ENCODE peak calls at places on chromosomes 12 and 14, in seven cellular contexts. One of them, this sample, is unnamed.

GRCh38 chr12:21774358-21775129 is at the start of gene KCNJ8:
- DNase-seq in H1: peak
- DNase-seq in HepG2: no peak
- DNase-seq in GM12891: no peak
- DNase-seq in K562: peak
- DNase-seq in GM12878: no peak
- DNase-seq in SK-N-SH: peak
- DNase-seq in this sample: no peak

GRCh38 chr12:132559652-132560420 is 50.5 kb downstream of the LRCOL1 start:
- DNase-seq in K562: peak
- DNase-seq in SK-N-SH: peak
- DNase-seq in GM12891: peak
- DNase-seq in GM12878: no peak
- DNase-seq in H1: peak
- DNase-seq in HepG2: peak
- DNase-seq in this sample: peak

GRCh38 chr12:69905801-69906200 is 80.8 kb downstream of the MYRFL start:
- DNase-seq in GM12891: no peak
- DNase-seq in GM12878: no peak
- DNase-seq in H1: no peak
- DNase-seq in K562: no peak
- DNase-seq in HepG2: no peak
- DNase-seq in SK-N-SH: no peak
- DNase-seq in this sample: no peak

GRCh38 chr12:30788754-30789153 is 34.0 kb upstream of the CAPRIN2 start:
- DNase-seq in H1: no peak
- DNase-seq in GM12878: no peak
- DNase-seq in SK-N-SH: no peak
- DNase-seq in GM12891: no peak
- DNase-seq in HepG2: no peak
- DNase-seq in K562: no peak
- DNase-seq in this sample: no peak

GRCh38 chr12:107057071-107057834 is 36.1 kb downstream of the CRY1 start:
- DNase-seq in HepG2: no peak
- DNase-seq in SK-N-SH: no peak
- DNase-seq in H1: no peak
- DNase-seq in GM12891: no peak
- DNase-seq in K562: no peak
- DNase-seq in GM12878: no peak
- DNase-seq in this sample: no peak

GRCh38 chr12:121610239-121611149 is 15.8 kb upstream of the ORAI1 start:
- DNase-seq in SK-N-SH: no peak
- DNase-seq in GM12891: no peak
- DNase-seq in H1: no peak
- DNase-seq in HepG2: no peak
- DNase-seq in GM12878: no peak
- DNase-seq in K562: peak
- DNase-seq in this sample: no peak

GRCh38 chr12:8969861-8970411 is 19.4 kb upstream of the KLRG1 start:
- DNase-seq in SK-N-SH: no peak
- DNase-seq in K562: no peak
- DNase-seq in GM12891: no peak
- DNase-seq in HepG2: no peak
- DNase-seq in H1: no peak
- DNase-seq in GM12878: no peak
- DNase-seq in this sample: no peak

GRCh38 chr12:69442894-69443293 is 27.3 kb upstream of the FRS2 start:
- DNase-seq in HepG2: no peak
- DNase-seq in GM12878: no peak
- DNase-seq in H1: no peak
- DNase-seq in K562: no peak
- DNase-seq in GM12891: no peak
- DNase-seq in SK-N-SH: no peak
- DNase-seq in this sample: no peak

GRCh38 chr12:71935594-71935993 is 3.1 kb upstream of the TPH2 start:
- DNase-seq in SK-N-SH: no peak
- DNase-seq in GM12891: no peak
- DNase-seq in HepG2: no peak
- DNase-seq in H1: no peak
- DNase-seq in GM12878: peak
- DNase-seq in K562: no peak
- DNase-seq in this sample: no peak

GRCh38 chr14:94501588-94502516 is 7.4 kb downstream of the SERPINA12 start:
- DNase-seq in GM12891: no peak
- DNase-seq in HepG2: peak
- DNase-seq in GM12878: no peak
- DNase-seq in SK-N-SH: no peak
- DNase-seq in K562: no peak
- DNase-seq in H1: no peak
- DNase-seq in this sample: no peak

GRCh38 chr14:77208266-77208978 is 26.8 kb downstream of the TMEM63C start:
- DNase-seq in HepG2: peak
- DNase-seq in SK-N-SH: peak
- DNase-seq in GM12891: peak
- DNase-seq in GM12878: no peak
- DNase-seq in H1: peak
- DNase-seq in K562: peak
- DNase-seq in this sample: peak

GRCh38 chr12:28710882-28711281 is 438.2 kb upstream of the FAR2 start:
- DNase-seq in GM12878: no peak
- DNase-seq in SK-N-SH: no peak
- DNase-seq in HepG2: no peak
- DNase-seq in GM12891: no peak
- DNase-seq in K562: no peak
- DNase-seq in H1: no peak
- DNase-seq in this sample: no peak

GRCh38 chr14:67487937-67488893 is at the start of gene TMEM229B:
- DNase-seq in SK-N-SH: no peak
- DNase-seq in HepG2: no peak
- DNase-seq in H1: no peak
- DNase-seq in GM12891: peak
- DNase-seq in GM12878: peak
- DNase-seq in K562: no peak
- DNase-seq in this sample: peak

GRCh38 chr12:51368640-51369517 is 22.3 kb downstream of the GALNT6 start:
- DNase-seq in GM12878: peak
- DNase-seq in HepG2: no peak
- DNase-seq in GM12891: peak
- DNase-seq in SK-N-SH: no peak
- DNase-seq in H1: no peak
- DNase-seq in K562: peak
- DNase-seq in this sample: peak

GRCh38 chr12:79058342-79058741 is 193.8 kb downstream of the SYT1 start:
- DNase-seq in HepG2: peak
- DNase-seq in GM12891: no peak
- DNase-seq in SK-N-SH: no peak
- DNase-seq in K562: no peak
- DNase-seq in H1: no peak
- DNase-seq in GM12878: no peak
- DNase-seq in this sample: no peak

GRCh38 chr14:72754949-72755348 is 139.0 kb downstream of the DPF3 start:
- DNase-seq in K562: no peak
- DNase-seq in HepG2: no peak
- DNase-seq in SK-N-SH: no peak
- DNase-seq in GM12878: no peak
- DNase-seq in H1: no peak
- DNase-seq in GM12891: no peak
- DNase-seq in this sample: no peak

GRCh38 chr12:132271755-132272092 is 57.7 kb downstream of the GALNT9 start:
- DNase-seq in GM12891: no peak
- DNase-seq in K562: no peak
- DNase-seq in SK-N-SH: no peak
- DNase-seq in HepG2: no peak
- DNase-seq in H1: no peak
- DNase-seq in GM12878: no peak
- DNase-seq in this sample: no peak

GRCh38 chr14:36510078-36510799 is 9.8 kb downstream of the NKX2-1 start:
- DNase-seq in H1: no peak
- DNase-seq in SK-N-SH: peak
- DNase-seq in GM12878: no peak
- DNase-seq in K562: no peak
- DNase-seq in HepG2: no peak
- DNase-seq in GM12891: no peak
- DNase-seq in this sample: no peak

GRCh38 chr14:78164226-78164853 is 5.8 kb upstream of the NRXN3 start:
- DNase-seq in SK-N-SH: peak
- DNase-seq in GM12891: peak
- DNase-seq in K562: peak
- DNase-seq in HepG2: peak
- DNase-seq in GM12878: no peak
- DNase-seq in H1: peak
- DNase-seq in this sample: no peak

GRCh38 chr12:78797201-78797931 is 67.2 kb upstream of the SYT1 start:
- DNase-seq in K562: no peak
- DNase-seq in HepG2: no peak
- DNase-seq in H1: no peak
- DNase-seq in GM12878: no peak
- DNase-seq in GM12891: no peak
- DNase-seq in SK-N-SH: no peak
- DNase-seq in this sample: no peak

DNA sequence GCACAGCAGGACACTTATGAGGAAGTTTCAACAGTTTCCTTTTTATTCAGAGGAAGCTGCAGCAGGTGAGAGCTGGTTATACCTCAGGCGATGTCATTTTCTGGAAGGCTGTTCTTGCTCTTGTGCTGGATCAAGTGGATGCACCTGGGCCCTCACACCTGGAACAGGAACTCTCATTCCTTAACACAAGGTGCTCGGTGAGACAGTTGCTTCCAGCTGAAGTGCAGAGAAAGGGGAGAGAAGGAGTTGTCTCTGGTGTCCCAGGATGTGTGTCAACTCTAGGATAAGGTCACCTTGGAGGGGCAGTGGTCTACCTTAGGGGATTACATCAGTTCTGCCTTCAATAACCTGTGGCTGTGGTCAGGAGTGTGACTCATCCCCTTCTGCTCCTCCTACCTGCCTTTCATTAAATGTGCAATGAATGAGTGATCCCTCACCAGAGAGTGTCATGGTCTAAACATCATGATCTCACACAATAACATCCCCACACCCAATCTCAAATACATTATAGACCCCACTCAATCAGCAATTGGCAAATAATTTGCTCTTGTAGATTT is 463.4 kb downstream of the TMEM121 start:
- DNase-seq in SK-N-SH: no peak
- DNase-seq in HepG2: no peak
- DNase-seq in GM12878: no peak
- DNase-seq in H1: no peak
- DNase-seq in K562: no peak
- DNase-seq in GM12891: no peak
- DNase-seq in this sample: no peak
- TF ChIP-seq TAF1 in SK-N-SH: no peak
- TF ChIP-seq TAF1 in HepG2: no peak
- TF ChIP-seq TAF1 in GM12878: no peak
- TF ChIP-seq TAF1 in H1: no peak
- TF ChIP-seq TAF1 in K562: no peak
- TF ChIP-seq TAF1 in GM12891: no peak
- TF ChIP-seq TAF1 in this sample: no peak

GRCh38 chr14:79573486-79573885 is 637.8 kb downstream of the DIO2 start:
- DNase-seq in GM12891: no peak
- DNase-seq in H1: no peak
- DNase-seq in GM12878: no peak
- DNase-seq in K562: no peak
- DNase-seq in SK-N-SH: no peak
- DNase-seq in HepG2: no peak
- DNase-seq in this sample: no peak
- TF ChIP-seq TAF1 in GM12891: no peak
- TF ChIP-seq TAF1 in H1: no peak
- TF ChIP-seq TAF1 in GM12878: no peak
- TF ChIP-seq TAF1 in K562: no peak
- TF ChIP-seq TAF1 in SK-N-SH: no peak
- TF ChIP-seq TAF1 in HepG2: no peak
- TF ChIP-seq TAF1 in this sample: no peak

GRCh38 chr12:46884362-46884761 is 58.6 kb upstream of the SLC38A4 start:
- DNase-seq in SK-N-SH: no peak
- DNase-seq in GM12878: no peak
- DNase-seq in H1: no peak
- DNase-seq in K562: no peak
- DNase-seq in HepG2: no peak
- DNase-seq in GM12891: no peak
- DNase-seq in this sample: no peak

GRCh38 chr12:46891306-46891705 is 65.5 kb upstream of the SLC38A4 start:
- DNase-seq in HepG2: no peak
- DNase-seq in SK-N-SH: no peak
- DNase-seq in K562: no peak
- DNase-seq in GM12878: no peak
- DNase-seq in GM12891: no peak
- DNase-seq in H1: no peak
- DNase-seq in this sample: no peak

GRCh38 chr12:46888568-46888967 is 62.8 kb upstream of the SLC38A4 start:
- DNase-seq in SK-N-SH: no peak
- DNase-seq in HepG2: no peak
- DNase-seq in K562: no peak
- DNase-seq in GM12878: no peak
- DNase-seq in H1: no peak
- DNase-seq in GM12891: no peak
- DNase-seq in this sample: no peak

GRCh38 chr12:46887870-46888269 is 62.1 kb upstream of the SLC38A4 start:
- DNase-seq in H1: no peak
- DNase-seq in SK-N-SH: no peak
- DNase-seq in K562: no peak
- DNase-seq in GM12878: no peak
- DNase-seq in HepG2: no peak
- DNase-seq in GM12891: no peak
- DNase-seq in this sample: no peak

GRCh38 chr12:46886541-46887041 is 60.8 kb upstream of the SLC38A4 start:
- DNase-seq in HepG2: peak
- DNase-seq in K562: no peak
- DNase-seq in GM12878: no peak
- DNase-seq in SK-N-SH: no peak
- DNase-seq in GM12891: no peak
- DNase-seq in H1: no peak
- DNase-seq in this sample: no peak
- TF ChIP-seq TAF1 in HepG2: no peak
- TF ChIP-seq TAF1 in K562: no peak
- TF ChIP-seq TAF1 in GM12878: no peak
- TF ChIP-seq TAF1 in SK-N-SH: no peak
- TF ChIP-seq TAF1 in GM12891: no peak
- TF ChIP-seq TAF1 in H1: no peak
- TF ChIP-seq TAF1 in this sample: no peak

GRCh38 chr12:66694666-66695065 is 15.8 kb upstream of the GRIP1 start:
- DNase-seq in GM12878: no peak
- DNase-seq in GM12891: no peak
- DNase-seq in H1: no peak
- DNase-seq in SK-N-SH: no peak
- DNase-seq in K562: no peak
- DNase-seq in HepG2: no peak
- DNase-seq in this sample: no peak

GRCh38 chr12:66693901-66694513 is 15.1 kb upstream of the GRIP1 start:
- DNase-seq in SK-N-SH: peak
- DNase-seq in GM12891: peak
- DNase-seq in K562: peak
- DNase-seq in HepG2: peak
- DNase-seq in GM12878: peak
- DNase-seq in H1: no peak
- DNase-seq in this sample: peak

GRCh38 chr12:66692986-66693385 is 14.1 kb upstream of the GRIP1 start:
- DNase-seq in SK-N-SH: no peak
- DNase-seq in HepG2: no peak
- DNase-seq in GM12891: no peak
- DNase-seq in K562: no peak
- DNase-seq in GM12878: no peak
- DNase-seq in H1: no peak
- DNase-seq in this sample: no peak

GRCh38 chr12:66697404-66697803 is 18.5 kb upstream of the GRIP1 start:
- DNase-seq in H1: no peak
- DNase-seq in K562: no peak
- DNase-seq in GM12891: no peak
- DNase-seq in GM12878: no peak
- DNase-seq in HepG2: no peak
- DNase-seq in SK-N-SH: no peak
- DNase-seq in this sample: no peak

GRCh38 chr12:66695130-66695529 is 16.3 kb upstream of the GRIP1 start:
- DNase-seq in K562: no peak
- DNase-seq in GM12878: no peak
- DNase-seq in HepG2: no peak
- DNase-seq in GM12891: no peak
- DNase-seq in SK-N-SH: no peak
- DNase-seq in H1: no peak
- DNase-seq in this sample: no peak
- TF ChIP-seq TAF1 in K562: no peak
- TF ChIP-seq TAF1 in GM12878: no peak
- TF ChIP-seq TAF1 in HepG2: no peak
- TF ChIP-seq TAF1 in GM12891: no peak
- TF ChIP-seq TAF1 in SK-N-SH: no peak
- TF ChIP-seq TAF1 in H1: no peak
- TF ChIP-seq TAF1 in this sample: no peak

This sample was measured in GM12892.